ENCODE peak calls at places on chromosome 17, in ten cellular contexts. E is fibroblast of gingiva, W is sigmoid colon, U is NCI-H510A treated with DMSO at 0.1 percent for 48 hours, O is RPMI7951, A is Peyer's patch, K is foreskin keratinocyte, G is RCC 7860, T is dermis microvascular lymphatic vessel endothelial cell, D is neuronal stem cell. F is an unnamed sample.

GRCh38 chr17:6241996-6242395 is 171.8 kb downstream of the WSCD1 start:
- DNase-seq in G (no peak), D (no peak), E (no peak), A (no peak), W (no peak), K (no peak), U (no peak), O (no peak), T (no peak), F (no peak)

GRCh38 chr17:56165017-56165720 is 11.9 kb downstream of the ANKFN1 start:
- DNase-seq in W (no peak), K (no peak), A (no peak), T (no peak), G (peak; percentile 16), E (peak; percentile 55), U (no peak), D (no peak), O (no peak), F (no peak)

GRCh38 chr17:56929362-56929969 is 15.6 kb upstream of the TRIM25 start:
- DNase-seq in U (no peak), O (peak; percentile 28), D (no peak), E (no peak), K (no peak), A (no peak), G (peak; percentile 8), W (no peak), T (no peak), F (no peak)

GRCh38 chr17:80175411-80175810 is 5.6 kb downstream of the CARD14 start:
- DNase-seq in D (peak; percentile 30), A (no peak), T (no peak), G (peak; percentile 7), U (no peak), E (no peak), W (no peak), O (no peak), K (peak; percentile 44), F (no peak)

GRCh38 chr17:79420318-79421243 is 190.3 kb downstream of the RBFOX3 start:
- DNase-seq in D (no peak), A (no peak), O (peak; percentile 41), E (no peak), G (no peak), T (no peak), W (no peak), K (no peak), U (no peak), F (no peak)

GRCh38 chr17:67531291-67531690 is 154.2 kb downstream of the PITPNC1 start:
- DNase-seq in E (no peak), O (no peak), D (no peak), G (no peak), W (peak; percentile 78), A (no peak), K (no peak), T (no peak), U (no peak), F (no peak)

GRCh38 chr17:75514299-75515228 is 773 bp downstream of the CASKIN2 start:
- DNase-seq in T (no peak), E (no peak), W (no peak), K (no peak), U (no peak), O (peak; percentile 68), A (no peak), D (peak; percentile 52), G (peak; percentile 32), F (no peak)

GRCh38 chr17:65121916-65122821 is 15.0 kb upstream of the RGS9 start:
- DNase-seq in D (no peak), T (no peak), G (no peak), K (no peak), A (no peak), U (no peak), W (no peak), O (no peak), E (no peak), F (no peak)

GRCh38 chr17:16932611-16933010 is 39.3 kb downstream of the TNFRSF13B start:
- DNase-seq in K (no peak), W (peak; percentile 32), G (no peak), D (no peak), E (no peak), O (no peak), U (no peak), A (no peak), T (no peak), F (no peak)

GRCh38 chr17:39057807-39058206 is 90.6 kb upstream of the FBXO47 start:
- DNase-seq in T (no peak), O (peak; percentile 46), D (no peak), E (no peak), U (peak; percentile 26), G (no peak), W (no peak), A (no peak), K (no peak), F (no peak)

GRCh38 chr17:9274973-9275372 is 253.7 kb downstream of the NTN1 start:
- DNase-seq in K (no peak), E (no peak), D (no peak), O (no peak), A (no peak), U (no peak), W (no peak), G (no peak), T (no peak), F (no peak)

GRCh38 chr17:79085921-79086551 is 11.4 kb downstream of the ENGASE start:
- DNase-seq in T (no peak), E (no peak), A (no peak), D (no peak), G (no peak), K (no peak), U (no peak), O (no peak), W (no peak), F (no peak)

GRCh38 chr17:33871720-33872535 is 383.2 kb upstream of the CCL2 start:
- DNase-seq in U (no peak), K (peak; percentile 37), T (no peak), G (peak; percentile 59), D (no peak), O (peak; percentile 65), E (no peak), W (no peak), A (no peak), F (no peak)

GRCh38 chr17:72843591-72843990 is 248.9 kb downstream of the SLC39A11 start:
- DNase-seq in U (no peak), K (no peak), A (no peak), E (no peak), T (no peak), D (no peak), W (no peak), O (no peak), G (no peak), F (no peak)

GRCh38 chr17:51700011-51700760 is 439.8 kb downstream of the UTP18 start:
- DNase-seq in K (no peak), E (no peak), T (no peak), A (no peak), D (no peak), U (no peak), G (no peak), O (no peak), W (no peak), F (no peak)

GRCh38 chr17:29125651-29126050 is 54.5 kb downstream of the MYO18A start:
- DNase-seq in T (no peak), G (no peak), O (no peak), U (no peak), W (no peak), E (no peak), D (no peak), K (no peak), A (no peak), F (no peak)

GRCh38 chr17:80481284-80482057 is 5.1 kb upstream of the NPTX1 start:
- DNase-seq in W (no peak), K (no peak), O (no peak), D (no peak), U (no peak), G (no peak), A (no peak), E (no peak), T (no peak), F (no peak)